ENCODE peak calls at places on chromosomes 2 and 18, in four cellular contexts. U is epithelial cell of esophagus; Y is activated naive CD4-positive, alpha-beta T cell; M is SK-MEL-5. P is an unnamed sample.
A peak's percentile ranks its signal among the peaks of the same experiment; 100 is the strongest.

GRCh38 chr2:52810460-52810859 is 957.1 kb upstream of the CHAC2 start:
- DNase-seq in U (peak; percentile 40), M (peak; percentile 89), Y (no peak), P (no peak)

GRCh38 chr18:3652380-3653262 is 202.6 kb downstream of the TGIF1 start:
- DNase-seq in U (peak; percentile 100), M (peak; percentile 91), Y (no peak), P (peak; percentile 14)

GRCh38 chr2:45554764-45555163 is 56.3 kb downstream of the SRBD1 start:
- DNase-seq in U (no peak), Y (no peak), M (no peak), P (no peak)

GRCh38 chr2:88016948-88017779 is 817 bp upstream of the RNU2-63P start:
- DNase-seq in U (peak; percentile 74), M (no peak), Y (peak; percentile 44), P (no peak)

GRCh38 chr2:224971214-224971613 is 71.1 kb downstream of the DOCK10 start:
- DNase-seq in M (no peak), Y (no peak), U (peak; percentile 84), P (no peak)

GRCh38 chr2:206084870-206085741 is 868 bp downstream of the INO80D start:
- DNase-seq in Y (peak; percentile 50), U (peak; percentile 30), M (peak; percentile 14), P (peak; percentile 11)

GRCh38 chr2:225207026-225207425 is 164.8 kb upstream of the DOCK10 start:
- DNase-seq in M (no peak), U (no peak), Y (no peak), P (no peak)

GRCh38 chr2:13201924-13202323 is 485.2 kb downstream of the TRIB2 start:
- DNase-seq in Y (no peak), M (peak; percentile 53), U (peak; percentile 10), P (no peak)

GRCh38 chr2:214808481-214808931 is 977 bp downstream of the BARD1 start:
- DNase-seq in M (no peak), U (peak; percentile 4), Y (no peak), P (no peak)

GRCh38 chr2:96685592-96686459 is 43.3 kb downstream of the FER1L5 start:
- DNase-seq in U (no peak), M (no peak), Y (no peak), P (no peak)

GRCh38 chr18:11689031-11689971 is at the start of gene GNAL:
- DNase-seq in M (peak; percentile 78), Y (peak; percentile 8), U (peak; percentile 91), P (peak; percentile 13)

GRCh38 chr18:13558132-13558531 is 168.2 kb downstream of the FAM210A start:
- DNase-seq in U (peak; percentile 44), M (peak; percentile 76), Y (no peak), P (no peak)

GRCh38 chr2:27407798-27408491 is 1.4 kb downstream of the PPM1G start:
- DNase-seq in Y (no peak), U (peak; percentile 68), M (peak; percentile 69), P (no peak)

GRCh38 chr18:76805221-76805620 is 17.1 kb upstream of the ZNF236 start:
- DNase-seq in Y (no peak), U (peak; percentile 74), M (peak; percentile 76), P (no peak)